ENCODE peak calls at places on chromosomes 12 and 14, in four cellular contexts. C, B, S and U are unnamed samples.

GRCh38 chr12:109286252-109286651 is 22.8 kb downstream of the FOXN4 start:
- DNase-seq in B (no peak), S (no peak), C (no peak), U (no peak)

GRCh38 chr12:106123110-106123509 is 15.6 kb downstream of the NUAK1 start:
- DNase-seq in S (no peak), C (no peak), B (no peak), U (no peak)

GRCh38 chr12:3655331-3655900 is 97.5 kb downstream of the CRACR2A start:
- DNase-seq in B (no peak), S (peak), C (no peak), U (no peak)

GRCh38 chr12:26770239-26771070 is 62.5 kb downstream of the ITPR2 start:
- DNase-seq in S (no peak), B (no peak), C (no peak), U (no peak)

GRCh38 chr12:119780786-119781434 is 96.2 kb downstream of the CIT start:
- DNase-seq in S (peak), C (peak), B (no peak), U (no peak)

GRCh38 chr12:14995583-14996425 is 23.0 kb downstream of the PDE6H start:
- DNase-seq in S (peak), B (no peak), C (peak), U (peak)

GRCh38 chr12:116474331-116474730 is 84.8 kb upstream of the MAP1LC3B2 start:
- DNase-seq in S (peak), B (no peak), C (no peak), U (no peak)

GRCh38 chr12:96083020-96083489 is 47.7 kb upstream of the LTA4H start:
- DNase-seq in B (no peak), C (no peak), S (peak), U (no peak)

GRCh38 chr14:75204106-75204505 is 27.7 kb upstream of the TMED10 start:
- DNase-seq in C (no peak), B (no peak), S (no peak), U (no peak)

GRCh38 chr12:15688838-15689237 is 100.3 kb downstream of the EPS8 start:
- DNase-seq in B (no peak), C (no peak), S (peak), U (no peak)

GRCh38 chr12:60096727-60097126 is 500.9 kb downstream of the SLC16A7 start:
- DNase-seq in S (no peak), C (no peak), B (no peak), U (no peak)

GRCh38 chr14:104486222-104486743 is 93.3 kb upstream of the C14orf180 start:
- DNase-seq in S (no peak), C (no peak), B (no peak), U (no peak)

GRCh38 chr14:21556378-21557083 is 23.3 kb downstream of the OR10G3 start:
- DNase-seq in S (no peak), B (no peak), C (no peak), U (no peak)

GRCh38 chr14:23071244-23071974 is 14.1 kb upstream of the CDH24 start:
- DNase-seq in B (peak), S (peak), C (peak), U (peak)

GRCh38 chr12:109925185-109925835 is 25.2 kb downstream of the TCHP start:
- DNase-seq in C (no peak), B (no peak), S (no peak), U (no peak)

GRCh38 chr12:71521125-71521524 is 81.5 kb downstream of the LGR5 start:
- DNase-seq in B (no peak), C (no peak), S (no peak), U (no peak)

GRCh38 chr12:105322070-105322469 is 8.4 kb upstream of the C12orf75 start:
- DNase-seq in B (no peak), S (no peak), C (peak), U (peak)

GRCh38 chr12:132222096-132222807 is 78.0 kb downstream of the NOC4L start:
- DNase-seq in C (peak), B (no peak), S (peak), U (no peak)

GRCh38 chr14:92794547-92794941 is 439 bp downstream of the GOLGA5 start:
- DNase-seq in B (no peak), C (no peak), S (peak), U (no peak)

GRCh38 chr14:69117020-69117767 is 35.7 kb downstream of the DCAF5 start:
- DNase-seq in B (no peak), S (no peak), C (no peak), U (no peak)

GRCh38 chr14:51780741-51781140 is 79.7 kb upstream of the GNG2 start:
- DNase-seq in S (peak), B (no peak), C (peak), U (no peak)

DNA sequence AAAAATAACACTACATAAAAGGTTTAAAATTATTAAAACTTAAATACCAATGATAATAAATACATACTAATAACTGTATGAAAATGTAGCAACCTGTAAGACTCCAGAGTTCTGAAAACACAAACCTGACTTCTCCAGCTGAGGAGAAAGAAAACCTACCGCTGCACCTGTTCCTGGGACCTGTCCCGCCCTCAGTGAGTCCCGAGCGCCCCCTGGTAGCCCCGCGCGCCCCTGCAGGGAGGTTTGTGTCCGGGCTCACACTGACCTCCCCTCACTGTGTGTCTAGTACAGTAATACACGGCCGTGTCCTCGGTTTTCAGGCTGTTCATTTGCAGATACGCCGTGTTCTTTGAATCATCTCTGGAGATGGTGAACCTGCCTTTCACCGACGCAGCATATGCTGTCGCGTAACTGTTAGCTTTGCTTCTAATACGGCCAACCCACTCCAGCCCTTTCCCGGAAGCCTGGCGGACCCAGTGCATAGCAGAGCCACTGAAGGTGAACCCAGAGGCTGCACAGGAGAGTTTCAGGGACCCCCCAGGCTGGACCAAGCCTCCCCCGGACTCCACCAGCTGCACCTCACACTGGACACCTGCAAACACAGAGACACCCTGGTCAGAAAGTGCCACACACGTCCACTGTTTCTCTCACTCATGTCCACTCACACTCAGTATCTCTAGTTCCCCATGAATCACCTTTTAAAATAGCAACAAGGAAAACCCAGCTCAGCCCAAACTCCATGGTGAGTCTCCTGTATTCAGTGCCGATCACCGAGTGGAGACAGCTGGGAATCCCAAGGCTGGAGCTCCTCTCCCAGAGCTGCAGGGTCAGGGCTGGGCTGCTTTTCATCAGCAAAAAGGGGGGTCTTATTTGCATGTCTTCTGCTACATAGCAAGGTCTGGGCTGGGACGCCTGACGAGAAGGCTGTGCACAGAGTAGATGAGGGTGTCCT is 1276.3 kb downstream of the TMEM121 start:
- DNase-seq in C (no peak), S (no peak), B (no peak), U (no peak)
- TF ChIP-seq CTCF in C (no peak), S (no peak), B (peak), U (no peak)

DNA sequence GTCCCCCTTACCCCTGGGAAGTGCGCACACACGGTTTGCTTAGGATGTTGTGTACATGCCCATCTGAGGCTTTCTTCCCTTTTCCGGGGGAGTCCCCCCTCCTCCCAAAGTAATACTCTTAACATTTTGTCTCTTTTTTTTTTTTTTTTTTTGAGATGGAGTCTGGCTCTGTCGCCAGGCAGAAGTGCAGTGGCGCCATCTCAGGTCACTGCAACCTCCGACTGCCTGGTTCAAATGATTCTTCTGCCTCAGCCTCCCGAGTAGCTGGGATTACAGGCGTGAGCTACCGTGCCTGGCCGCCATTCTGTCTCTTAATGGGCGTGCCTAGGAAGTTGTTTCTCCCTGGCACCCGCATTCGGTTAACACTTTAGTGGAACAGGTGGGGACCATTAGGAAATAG is 4.5 kb upstream of the GMFB start:
- DNase-seq in B (no peak), S (no peak), C (no peak), U (no peak)
- TF ChIP-seq CTCF in B (no peak), S (no peak), C (no peak), U (no peak)

DNA sequence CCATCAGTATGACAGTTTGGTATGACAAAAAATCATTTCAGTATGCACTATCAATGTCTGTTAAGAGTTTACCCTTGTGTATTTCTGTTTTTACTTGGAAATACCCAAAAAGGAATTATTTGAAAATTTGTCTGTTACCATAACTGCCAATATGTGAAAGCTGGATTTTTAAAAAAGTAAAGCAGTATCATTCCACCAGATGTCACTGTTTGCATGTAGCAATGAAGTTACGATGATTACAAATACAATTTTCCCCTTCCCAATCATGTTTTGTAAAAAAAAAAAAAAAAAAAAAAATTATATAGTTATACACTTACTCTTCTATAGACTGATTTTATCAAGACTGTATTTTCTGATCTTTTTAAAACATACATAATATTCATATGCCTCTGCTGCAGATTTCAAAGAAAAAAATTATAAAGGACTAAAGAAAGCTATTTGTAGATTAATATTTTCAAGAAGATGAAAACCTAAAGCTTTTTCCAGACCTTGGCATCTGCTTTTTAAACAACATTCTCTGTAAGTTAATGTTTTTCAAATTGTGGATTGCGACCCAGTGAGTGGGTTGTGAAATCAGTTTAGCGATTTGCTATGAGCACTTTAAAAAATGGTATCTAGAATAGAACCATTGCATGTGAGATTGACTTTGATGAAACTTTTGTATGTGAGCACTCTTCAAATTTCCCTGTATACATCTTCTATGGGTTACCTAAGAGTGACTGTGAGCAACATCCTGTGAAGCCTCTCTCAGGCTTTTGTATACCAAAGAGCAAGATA is 114.2 kb downstream of the TTC6 start:
- DNase-seq in C (peak), S (peak), B (no peak), U (no peak)
- TF ChIP-seq CTCF in C (peak), S (peak), B (no peak), U (peak)

GRCh38 chr12:122062832-122063690 is 15.5 kb upstream of the MLXIP start:
- DNase-seq in S (peak), C (peak), B (peak), U (no peak)

GRCh38 chr12:122064780-122065588 is 13.6 kb upstream of the MLXIP start:
- DNase-seq in S (peak), C (peak), B (no peak), U (no peak)

GRCh38 chr12:122063691-122064033 is 14.9 kb upstream of the MLXIP start:
- DNase-seq in B (no peak), C (no peak), S (peak), U (no peak)

GRCh38 chr12:122061253-122061652 is 17.3 kb upstream of the MLXIP start:
- DNase-seq in C (no peak), S (no peak), B (no peak), U (no peak)

DNA sequence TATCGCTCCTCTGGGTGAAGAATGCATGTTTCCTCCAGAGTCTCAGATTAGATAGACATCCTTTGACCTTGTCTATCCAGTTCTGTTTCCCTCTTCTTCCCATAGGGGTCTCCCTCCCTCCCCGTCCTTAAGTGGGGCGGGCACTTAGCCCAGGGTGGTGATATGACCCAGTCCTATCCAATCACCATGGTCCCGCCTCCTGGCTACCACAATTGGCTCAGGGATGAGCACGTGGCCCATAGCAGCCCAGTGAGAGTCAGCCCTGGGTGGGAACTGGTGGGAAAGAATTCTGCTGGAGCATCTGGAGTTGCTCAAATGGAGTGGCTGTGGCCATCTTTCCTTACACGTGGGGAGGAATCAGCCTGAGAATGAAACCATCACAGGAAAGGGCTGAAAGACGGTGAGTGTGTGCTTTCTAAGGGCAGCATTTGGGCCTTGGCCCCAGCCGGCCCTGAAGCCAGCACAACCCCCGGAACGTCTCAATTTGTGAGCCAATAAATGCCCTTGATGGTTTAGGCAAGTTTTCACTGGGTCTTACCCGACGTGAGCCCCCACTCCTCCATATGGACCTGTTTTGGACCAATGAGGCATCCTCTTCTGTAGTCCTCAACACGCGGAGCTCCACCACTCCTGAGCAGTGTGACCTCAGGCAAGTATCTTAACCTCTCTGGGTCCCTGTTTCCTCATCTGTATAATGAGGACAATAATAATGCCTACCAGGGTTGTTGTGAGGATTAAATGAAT is 14.3 kb upstream of the MLXIP start:
- DNase-seq in C (peak), S (peak), B (no peak), U (peak)
- TF ChIP-seq CTCF in C (peak), S (peak), B (no peak), U (peak)

GRCh38 chr14:94441531-94442205 is 10.9 kb downstream of the SERPINA11 start:
- DNase-seq in S (no peak), C (no peak), B (no peak), U (no peak)

GRCh38 chr14:94441130-94441529 is 11.5 kb downstream of the SERPINA11 start:
- DNase-seq in B (no peak), S (no peak), C (no peak), U (no peak)

GRCh38 chr14:94445003-94445402 is 7.6 kb downstream of the SERPINA11 start:
- DNase-seq in C (no peak), B (no peak), S (no peak), U (no peak)

GRCh38 chr14:94439453-94440057 is 13.0 kb downstream of the SERPINA11 start:
- DNase-seq in B (no peak), C (no peak), S (no peak), U (no peak)
- TF ChIP-seq CTCF in B (no peak), C (no peak), S (no peak), U (no peak)

DNA sequence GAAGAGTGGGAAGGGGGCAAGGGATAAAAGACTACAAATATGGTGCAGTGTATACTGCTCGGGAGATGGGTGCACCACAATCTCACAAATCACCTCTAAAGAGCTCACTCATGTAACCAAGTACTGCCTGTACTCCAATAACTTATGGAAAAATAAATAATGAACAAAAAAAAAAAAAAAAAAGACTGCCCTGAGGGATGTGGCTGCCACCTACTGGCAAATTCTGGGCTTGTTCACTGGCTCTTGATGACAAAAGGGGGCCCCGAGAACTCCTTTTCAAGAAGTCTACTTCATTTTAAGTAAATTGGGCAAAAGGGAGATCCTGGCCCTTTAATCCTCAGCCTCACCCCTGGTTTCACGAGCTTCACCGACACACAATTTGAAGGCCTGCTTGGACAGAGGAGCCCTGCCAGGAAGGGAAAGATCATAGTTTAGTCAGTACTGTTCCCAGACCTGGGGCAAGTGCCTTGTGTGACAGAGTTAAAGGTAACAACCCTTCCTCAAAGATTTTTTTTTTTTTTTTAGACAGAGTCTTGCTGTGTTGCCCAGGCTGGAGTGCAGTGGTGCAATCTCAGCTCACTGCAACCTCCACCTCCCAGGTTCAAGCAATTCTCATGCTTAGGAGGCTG is 26.1 kb upstream of the STAC3 start:
- DNase-seq in B (no peak), S (peak), C (peak), U (no peak)
- TF ChIP-seq CTCF in B (no peak), S (peak), C (peak), U (peak)

GRCh38 chr14:32678088-32678487 is 260.6 kb upstream of the NPAS3 start:
- DNase-seq in S (no peak), B (no peak), C (no peak), U (no peak)
- TF ChIP-seq CTCF in S (no peak), B (no peak), C (no peak), U (no peak)

DNA sequence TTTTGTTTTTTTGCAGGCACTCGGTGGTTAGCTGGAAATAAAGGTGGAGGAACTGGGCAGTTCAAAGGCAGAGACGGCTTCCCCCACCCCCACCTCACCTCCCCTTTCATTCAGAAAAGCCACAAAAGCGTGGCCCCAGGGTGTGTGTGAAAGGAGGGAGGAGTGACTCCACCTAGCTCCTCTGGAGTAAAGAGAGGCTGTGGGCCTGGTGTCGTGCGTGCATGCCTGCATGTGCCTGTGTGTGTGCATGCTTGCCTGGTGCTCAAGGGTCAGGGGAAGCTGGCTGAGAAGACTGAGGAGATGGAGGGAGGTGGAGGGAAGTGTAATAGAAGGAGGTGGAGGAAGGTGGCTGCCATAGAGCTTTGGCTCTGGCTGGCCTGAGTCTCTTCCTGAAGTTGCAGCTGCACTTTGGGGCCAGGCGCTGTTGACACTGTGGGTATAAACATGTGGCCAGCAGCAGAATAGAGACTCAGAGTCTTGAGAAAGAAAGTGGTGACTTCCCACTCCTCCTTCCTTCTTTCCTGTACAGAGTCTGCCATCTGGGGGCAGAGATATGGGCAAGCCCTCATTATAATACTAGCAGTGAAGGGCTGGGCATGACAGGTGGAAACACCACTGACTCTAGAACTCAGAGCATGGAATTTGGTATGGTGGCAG is 36.9 kb upstream of the SINHCAF start:
- DNase-seq in S (no peak), C (no peak), B (peak), U (no peak)
- TF ChIP-seq CTCF in S (no peak), C (no peak), B (no peak), U (no peak)

GRCh38 chr14:77965919-77966435 is 166.1 kb downstream of the ADCK1 start:
- DNase-seq in S (peak), B (no peak), C (no peak), U (no peak)
- TF ChIP-seq CTCF in S (no peak), B (no peak), C (no peak), U (no peak)